ENCODE peak calls at places on chromosomes 13 and 19, in four cellular contexts. P is AML-193; K is stimulated activated naive CD8-positive, alpha-beta T cell treated with anti-CD3 and anti-CD28 coated beads, Interleukin-15, Interleukin-2, amounts not matched to agents 100 U/mL and 50 U/mL, for 24 hours; B is NCI-H2171. H is an unnamed sample.

GRCh38 chr19:48403606-48404005 is 10.1 kb downstream of the GRIN2D start:
- DNase-seq in P (peak; percentile 14), K (peak; percentile 54), B (peak; percentile 43), H (no peak)

GRCh38 chr19:47518139-47518538 is 3.3 kb upstream of the NAPA start:
- DNase-seq in P (no peak), K (peak; percentile 74), B (no peak), H (no peak)

GRCh38 chr19:58336820-58337219 is 10.0 kb downstream of the ZSCAN22 start:
- DNase-seq in P (no peak), K (no peak), B (no peak), H (no peak)

GRCh38 chr19:2302319-2303208 is 5.4 kb downstream of the LINGO3 start:
- DNase-seq in P (no peak), K (no peak), B (no peak), H (no peak)

GRCh38 chr19:6164906-6165531 is 29.6 kb downstream of the ACSBG2 start:
- DNase-seq in P (no peak), K (no peak), B (no peak), H (no peak)

GRCh38 chr13:39405596-39405995 is 197.4 kb downstream of the LHFPL6 start:
- DNase-seq in P (no peak), K (no peak), B (no peak), H (no peak)

GRCh38 chr13:28329395-28330158 is 165.4 kb downstream of the FLT1 start:
- DNase-seq in P (no peak), K (no peak), B (no peak), H (peak; percentile 91)

GRCh38 chr19:17948967-17949930 is 16.4 kb downstream of the CCDC124 start:
- DNase-seq in P (no peak), K (peak; percentile 50), B (peak; percentile 82), H (no peak)

GRCh38 chr13:31913459-31913858 is 118.1 kb upstream of the FRY start:
- DNase-seq in P (no peak), K (no peak), B (no peak), H (no peak)

GRCh38 chr19:41699231-41699967 is 9.0 kb upstream of the CEACAM5 start:
- DNase-seq in P (no peak), K (no peak), B (no peak), H (no peak)

GRCh38 chr13:106322628-106323027 is 212.8 kb downstream of the EFNB2 start:
- DNase-seq in P (no peak), K (no peak), B (no peak), H (no peak)

GRCh38 chr13:60267498-60268202 is 103.9 kb upstream of the DIAPH3 start:
- DNase-seq in P (no peak), K (peak; percentile 30), B (no peak), H (no peak)

GRCh38 chr13:45121421-45121820 is 1.1 kb downstream of the GTF2F2 start:
- DNase-seq in P (peak; percentile 15), K (no peak), B (no peak), H (no peak)

GRCh38 chr13:114100446-114101320 is 31.7 kb downstream of the RASA3 start:
- DNase-seq in P (no peak), K (no peak), B (no peak), H (no peak)

GRCh38 chr13:49584771-49585182 is 581 bp downstream of the RCBTB1 start:
- DNase-seq in P (no peak), K (no peak), B (no peak), H (no peak)

GRCh38 chr13:113647351-113648217 is 10.4 kb downstream of the ATP4B start:
- DNase-seq in P (no peak), K (no peak), B (peak; percentile 88), H (no peak)

GRCh38 chr19:1805401-1806183 is 6.5 kb downstream of the ATP8B3 start:
- DNase-seq in P (no peak), K (no peak), B (no peak), H (no peak)

GRCh38 chr13:22944378-22944777 is 236.4 kb upstream of the SGCG start:
- DNase-seq in P (no peak), K (no peak), B (no peak), H (no peak)

GRCh38 chr19:43606569-43607229 is 5.2 kb upstream of the SRRM5 start:
- DNase-seq in P (no peak), K (no peak), B (peak; percentile 4), H (no peak)

GRCh38 chr13:30047154-30047874 is 196.9 kb upstream of the UBL3 start:
- DNase-seq in P (no peak), K (no peak), B (no peak), H (no peak)

GRCh38 chr13:110396913-110397379 is 89.9 kb downstream of the COL4A2 start:
- DNase-seq in P (no peak), K (no peak), B (no peak), H (peak; percentile 100)

GRCh38 chr13:82374719-82375118 is 1507.6 kb downstream of the SLITRK1 start:
- DNase-seq in P (no peak), K (no peak), B (no peak), H (no peak)

GRCh38 chr19:48918801-48919247 is 14.7 kb upstream of the DHDH start:
- DNase-seq in P (no peak), K (no peak), B (no peak), H (no peak)

GRCh38 chr19:33804021-33804799 is 7.5 kb downstream of the KCTD15 start:
- DNase-seq in P (no peak), K (no peak), B (no peak), H (no peak)

GRCh38 chr13:59061621-59062020 is 1102.1 kb downstream of the DIAPH3 start:
- DNase-seq in P (no peak), K (no peak), B (no peak), H (no peak)